ENCODE peak calls at places on chromosomes 1 and 21, in ten cellular contexts. T is lung, R is RWPE1, S is neuronal stem cell, Q is hepatocyte, O is PC-3, X is upper lobe of right lung, E is cardiac muscle cell, W is adrenal gland, Z is mammary epithelial cell. C is an unnamed sample.

GRCh38 chr1:96360036-96360795 is 361.4 kb upstream of the PTBP2 start:
- DNase-seq in T (no peak), R (peak; percentile 24), S (no peak), Q (no peak), O (peak; percentile 84), X (no peak), E (no peak), W (no peak), Z (peak; percentile 37), C (no peak)

GRCh38 chr1:12541274-12542137 is 76.5 kb downstream of the DHRS3 start:
- DNase-seq in T (no peak), R (no peak), S (no peak), Q (peak; percentile 48), O (no peak), X (peak; percentile 66), E (peak; percentile 33), W (peak; percentile 42), Z (peak; percentile 16), C (no peak)

GRCh38 chr1:211068976-211069375 is 65.0 kb downstream of the KCNH1 start:
- DNase-seq in T (no peak), R (no peak), S (no peak), Q (no peak), O (no peak), X (no peak), E (no peak), W (no peak), Z (no peak), C (peak; percentile 18)

GRCh38 chr1:235018720-235019444 is 109.8 kb downstream of the TOMM20 start:
- DNase-seq in T (no peak), R (no peak), S (no peak), Q (no peak), O (no peak), X (no peak), E (no peak), W (no peak), Z (no peak), C (no peak)

GRCh38 chr1:182549346-182549745 is 39.7 kb downstream of the RNASEL start:
- DNase-seq in T (no peak), R (no peak), S (no peak), Q (no peak), O (no peak), X (no peak), E (no peak), W (no peak), Z (no peak), C (no peak)

GRCh38 chr1:232921416-232921815 is 29.0 kb upstream of the NTPCR start:
- DNase-seq in T (no peak), R (no peak), S (no peak), Q (no peak), O (no peak), X (no peak), E (no peak), W (no peak), Z (no peak), C (no peak)

GRCh38 chr21:46645840-46646239 is 10.4 kb downstream of the PRMT2 start:
- DNase-seq in T (no peak), R (no peak), S (no peak), Q (no peak), O (no peak), X (no peak), E (no peak), W (no peak), Z (no peak), C (no peak)

GRCh38 chr1:170670751-170671628 is 7.1 kb downstream of the PRRX1 start:
- DNase-seq in T (no peak), R (no peak), S (no peak), Q (peak; percentile 74), O (no peak), X (peak; percentile 76), E (peak; percentile 78), W (no peak), Z (no peak), C (peak; percentile 82)

GRCh38 chr21:18722193-18722592 is 318.6 kb upstream of the TMPRSS15 start:
- DNase-seq in T (no peak), R (no peak), S (no peak), Q (no peak), O (no peak), X (no peak), E (no peak), W (no peak), Z (no peak), C (no peak)

GRCh38 chr1:100930494-100930893 is 34.6 kb downstream of the SLC30A7 start:
- DNase-seq in T (no peak), R (no peak), S (no peak), Q (no peak), O (no peak), X (no peak), E (no peak), W (no peak), Z (no peak), C (no peak)

GRCh38 chr1:100924991-100925390 is 29.1 kb downstream of the SLC30A7 start:
- DNase-seq in T (no peak), R (no peak), S (no peak), Q (no peak), O (no peak), X (no peak), E (no peak), W (no peak), Z (no peak), C (no peak)

GRCh38 chr1:100927276-100927675 is 31.4 kb downstream of the SLC30A7 start:
- DNase-seq in T (no peak), R (no peak), S (no peak), Q (no peak), O (no peak), X (no peak), E (no peak), W (no peak), Z (no peak), C (no peak)

GRCh38 chr1:100926240-100926639 is 30.4 kb downstream of the SLC30A7 start:
- DNase-seq in T (no peak), R (no peak), S (no peak), Q (no peak), O (no peak), X (no peak), E (no peak), W (no peak), Z (no peak), C (no peak)

DNA sequence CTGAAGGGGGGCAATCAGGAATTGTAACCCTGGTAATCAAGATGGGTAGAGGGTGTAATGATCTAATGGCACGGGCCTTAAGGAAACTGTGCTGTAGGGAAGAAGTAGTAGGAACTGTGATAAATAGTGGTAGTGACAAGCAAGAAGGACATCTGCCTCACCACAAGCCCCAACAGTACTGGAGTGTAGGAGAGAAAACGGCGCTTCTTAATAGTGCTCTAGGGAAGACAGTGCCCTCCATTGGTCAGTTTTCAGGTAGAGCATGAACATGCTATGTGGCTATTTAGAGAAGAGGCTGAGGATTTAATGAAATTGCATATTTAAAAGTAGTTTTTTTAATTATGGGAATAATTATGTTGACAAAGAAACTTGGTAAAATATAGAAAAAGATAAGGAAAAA is 32.2 kb downstream of the SLC30A7 start:
- DNase-seq in T (no peak), R (no peak), S (no peak), Q (no peak), O (no peak), X (no peak), E (peak; percentile 9), W (no peak), Z (no peak), C (peak; percentile 64)
- H3K27ac ChIP-seq in T (no peak overlapping the region), R (no peak overlapping the region), S (no peak overlapping the region), Q (no peak overlapping the region), O (no peak overlapping the region), X (no peak overlapping the region), E (no peak overlapping the region), W (no peak overlapping the region), Z (no peak overlapping the region), C (no peak overlapping the region)

DNA sequence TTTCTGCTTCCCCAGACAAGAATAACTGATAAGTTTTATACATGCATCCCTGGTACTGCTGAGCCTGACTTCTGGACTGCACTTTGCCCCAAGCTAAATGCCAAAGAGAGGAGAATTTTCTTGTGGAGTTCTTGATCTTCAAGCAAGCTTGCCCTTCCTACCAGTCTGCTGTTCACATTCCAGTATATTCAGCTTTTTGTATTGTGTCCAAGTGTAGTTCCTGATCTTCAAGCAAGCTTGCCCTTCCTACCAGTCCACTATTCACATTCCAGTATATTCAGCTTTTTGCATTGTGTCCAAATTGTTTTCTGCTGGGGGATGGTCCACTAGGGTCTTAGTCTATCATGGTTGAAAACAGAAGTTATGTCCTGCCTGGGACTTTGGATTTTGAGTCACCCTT is 899 bp upstream of the TSEN15 start:
- DNase-seq in T (no peak), R (no peak), S (no peak), Q (no peak), O (no peak), X (no peak), E (no peak), W (no peak), Z (no peak), C (no peak)
- H3K27ac ChIP-seq in T (peak overlapping the region; percentile 99), R (no peak overlapping the region), S (no peak overlapping the region), Q (peak overlapping the region; percentile 98), O (no peak overlapping the region), X (peak overlapping the region; percentile 91), E (peak overlapping the region; percentile 99), W (peak overlapping the region; percentile 87), Z (peak overlapping the region; percentile 84), C (peak overlapping the region; percentile 88)

DNA sequence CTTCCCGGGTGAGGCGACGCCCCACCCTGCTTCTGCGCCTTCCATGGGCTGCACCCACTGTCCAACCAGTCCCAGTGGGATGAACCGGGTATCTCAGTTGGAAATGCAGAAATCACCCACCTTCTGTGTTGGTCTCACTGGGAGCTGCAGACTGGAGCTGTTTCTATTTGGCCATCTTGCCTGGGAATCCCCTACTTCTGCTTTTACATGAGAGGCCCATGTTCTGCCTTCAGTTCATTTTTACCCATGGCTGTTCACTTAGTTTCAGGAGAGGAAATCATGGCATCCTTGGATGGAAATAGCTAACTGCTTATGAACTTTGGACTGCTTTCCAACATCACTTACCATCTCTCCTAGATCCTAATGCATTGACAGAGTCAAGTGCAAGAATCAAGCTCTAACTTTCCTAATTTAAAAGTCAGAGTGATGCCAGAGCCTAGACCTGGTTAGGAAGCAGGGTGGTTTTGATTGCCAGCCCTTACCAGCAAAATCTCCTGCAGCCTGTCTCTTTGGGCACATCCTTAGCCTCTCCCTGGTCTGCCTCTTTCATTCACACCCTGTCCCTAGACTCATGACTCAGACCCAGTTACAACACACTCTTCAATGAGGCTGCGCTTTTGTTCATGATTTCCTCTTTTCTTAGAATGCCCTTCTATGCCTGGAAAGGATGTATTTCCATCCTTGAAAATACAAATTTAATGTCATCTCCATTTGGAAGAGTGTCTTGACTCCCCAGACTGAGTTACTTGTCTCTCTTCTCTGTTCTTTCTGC is 137.2 kb downstream of the KCTD3 start:
- DNase-seq in T (no peak), R (peak; percentile 26), S (no peak), Q (no peak), O (peak; percentile 31), X (no peak), E (no peak), W (no peak), Z (peak; percentile 44), C (no peak)
- H3K27ac ChIP-seq in T (no peak overlapping the region), R (no peak overlapping the region), S (no peak overlapping the region), Q (no peak overlapping the region), O (no peak overlapping the region), X (no peak overlapping the region), E (no peak overlapping the region), W (no peak overlapping the region), Z (no peak overlapping the region), C (no peak overlapping the region)

DNA sequence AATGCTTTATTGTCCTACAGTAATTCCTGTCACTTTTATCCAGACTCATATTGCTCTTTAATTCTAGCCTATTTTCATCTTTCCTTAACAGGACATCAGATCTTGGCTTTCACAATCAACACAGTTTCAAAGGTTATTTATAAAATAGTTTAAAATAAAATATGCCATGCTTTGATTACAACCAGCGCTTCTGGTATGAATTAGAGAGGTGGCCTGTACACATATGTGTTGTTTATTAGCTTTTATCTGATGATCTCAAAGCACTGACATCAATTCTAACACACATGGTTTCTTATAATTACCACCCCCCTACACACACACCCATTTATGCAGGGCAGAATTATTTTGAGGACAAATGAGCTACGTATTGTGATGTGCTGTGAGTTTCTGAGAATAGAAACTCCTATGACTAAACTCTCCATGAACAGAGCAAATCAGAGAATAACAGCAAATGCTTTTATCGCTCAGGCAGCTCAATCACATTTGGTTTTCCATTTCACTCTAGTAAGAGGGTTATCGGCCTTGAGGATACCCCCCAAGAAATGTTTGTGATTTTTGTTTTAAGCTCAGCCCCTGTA is 18.0 kb downstream of the CD247 start:
- DNase-seq in T (no peak), R (no peak), S (no peak), Q (no peak), O (no peak), X (no peak), E (no peak), W (no peak), Z (no peak), C (no peak)
- H3K27ac ChIP-seq in T (no peak overlapping the region), R (no peak overlapping the region), S (no peak overlapping the region), Q (no peak overlapping the region), O (no peak overlapping the region), X (no peak overlapping the region), E (no peak overlapping the region), W (no peak overlapping the region), Z (no peak overlapping the region), C (no peak overlapping the region)

C was measured in GM23338.